ENCODE peak calls at places on chromosomes 13 and 19, in six cellular contexts. I, L, G, N, T and J are unnamed samples.

GRCh38 chr13:37386276-37386675 is 212.3 kb downstream of the POSTN start:
- DNase-seq in I (no peak), L (no peak), G (peak; percentile 39), N (no peak), T (no peak), J (no peak)

GRCh38 chr19:29779921-29780320 is 31.9 kb upstream of the CCNE1 start:
- DNase-seq in I (peak; percentile 75), L (no peak), G (no peak), N (peak; percentile 36), T (no peak), J (no peak)

GRCh38 chr13:26983533-26984315 is 187.9 kb downstream of the USP12 start:
- DNase-seq in I (no peak), L (no peak), G (no peak), N (no peak), T (no peak), J (no peak)

GRCh38 chr19:35879770-35880317 is 11.5 kb downstream of the APLP1 start:
- DNase-seq in I (peak; percentile 94), L (peak; percentile 86), G (peak; percentile 94), N (peak; percentile 91), T (peak; percentile 98), J (no peak)

GRCh38 chr13:51639171-51639570 is 54.9 kb downstream of the WDFY2 start:
- DNase-seq in I (no peak), L (no peak), G (no peak), N (no peak), T (no peak), J (no peak)

GRCh38 chr13:48500652-48501197 is 32.2 kb downstream of the RCBTB2 start:
- DNase-seq in I (no peak), L (no peak), G (peak; percentile 65), N (no peak), T (no peak), J (no peak)

GRCh38 chr13:30026093-30026492 is 175.7 kb upstream of the UBL3 start:
- DNase-seq in I (no peak), L (no peak), G (peak; percentile 34), N (no peak), T (no peak), J (no peak)

GRCh38 chr19:5308471-5309437 is 31.9 kb downstream of the PTPRS start:
- DNase-seq in I (no peak), L (no peak), G (peak; percentile 49), N (no peak), T (no peak), J (peak; percentile 90)

GRCh38 chr19:29022165-29022564 is 190.8 kb downstream of the UQCRFS1 start:
- DNase-seq in I (no peak), L (no peak), G (no peak), N (no peak), T (no peak), J (no peak)

GRCh38 chr13:106143930-106144709 is 391.3 kb downstream of the EFNB2 start:
- DNase-seq in I (no peak), L (no peak), G (no peak), N (no peak), T (no peak), J (no peak)

GRCh38 chr13:29801102-29801501 is 49.3 kb downstream of the UBL3 start:
- DNase-seq in I (no peak), L (no peak), G (no peak), N (no peak), T (no peak), J (no peak)

GRCh38 chr19:29694669-29695627 is 20.1 kb downstream of the C19orf12 start:
- DNase-seq in I (peak; percentile 88), L (peak; percentile 87), G (peak; percentile 83), N (peak; percentile 68), T (peak; percentile 84), J (peak; percentile 25)

GRCh38 chr13:30504081-30504480 is 38.3 kb upstream of the HMGB1 start:
- DNase-seq in I (no peak), L (no peak), G (no peak), N (peak; percentile 40), T (no peak), J (no peak)

GRCh38 chr13:51804295-51805172 is 571 bp upstream of the DHRS12 start:
- DNase-seq in I (no peak), L (peak; percentile 52), G (no peak), N (peak; percentile 79), T (no peak), J (peak; percentile 11)

GRCh38 chr13:36288794-36289391 is 8.7 kb downstream of the CCDC169 start:
- DNase-seq in I (no peak), L (no peak), G (no peak), N (peak; percentile 28), T (no peak), J (no peak)